ENCODE peak calls at places on chromosome 22, in seven cellular contexts. X is GM12878, H is RWPE1, S is GM10248, L is MCF 10A, G is breast epithelium, E is cardiac muscle cell. M is an unnamed sample.

GRCh38 chr22:40855104-40855959 is 1.1 kb downstream of the ST13 start:
- DNase-seq in X (no peak), H (no peak), S (no peak), L (peak), G (no peak), E (peak), M (no peak)

GRCh38 chr22:24189249-24190158 is 8.2 kb downstream of the SUSD2 start:
- DNase-seq in X (no peak), H (peak), S (peak), L (peak), G (peak), E (peak), M (no peak)

GRCh38 chr22:49685686-49686085 is 142.0 kb downstream of the BRD1 start:
- DNase-seq in X (no peak), H (no peak), S (no peak), L (no peak), G (no peak), E (no peak), M (peak)

GRCh38 chr22:28710112-28710888 is 30.7 kb upstream of the TTC28 start:
- DNase-seq in X (no peak), H (peak), S (no peak), L (peak), G (no peak), E (peak), M (no peak)

GRCh38 chr22:44224166-44224565 is 43.4 kb downstream of the PARVG start:
- DNase-seq in X (no peak), H (peak), S (no peak), L (peak), G (no peak), E (no peak), M (no peak)

GRCh38 chr22:17930455-17931313 is 93.7 kb downstream of the MICAL3 start:
- DNase-seq in X (no peak), H (no peak), S (no peak), L (no peak), G (no peak), E (no peak), M (no peak)

GRCh38 chr22:50264946-50265669 is 3.6 kb upstream of the MAPK12 start:
- DNase-seq in X (no peak), H (no peak), S (no peak), L (no peak), G (no peak), E (no peak), M (no peak)

GRCh38 chr22:37457093-37457893 is 28.9 kb downstream of the MFNG start:
- DNase-seq in X (peak), H (peak), S (peak), L (peak), G (peak), E (peak), M (no peak)

GRCh38 chr22:17552737-17553136 is 10.6 kb upstream of the SLC25A18 start:
- DNase-seq in X (no peak), H (no peak), S (no peak), L (no peak), G (no peak), E (no peak), M (no peak)

GRCh38 chr22:38700789-38701628 is at the start of gene JOSD1:
- DNase-seq in X (peak), H (peak), S (peak), L (peak), G (peak), E (peak), M (peak)

GRCh38 chr22:27201741-27202140 is 544.4 kb downstream of the MIAT start:
- DNase-seq in X (no peak), H (no peak), S (no peak), L (no peak), G (no peak), E (no peak), M (no peak)

GRCh38 chr22:17970205-17970708 is 54.1 kb downstream of the MICAL3 start:
- DNase-seq in X (no peak), H (no peak), S (no peak), L (no peak), G (no peak), E (peak), M (no peak)

GRCh38 chr22:38240734-38241252 is 32.0 kb downstream of the TMEM184B start:
- DNase-seq in X (no peak), H (peak), S (no peak), L (peak), G (no peak), E (peak), M (no peak)

GRCh38 chr22:26671317-26672059 is 14.1 kb downstream of the MIAT start:
- DNase-seq in X (peak), H (peak), S (peak), L (peak), G (no peak), E (no peak), M (peak)

GRCh38 chr22:23684561-23685031 is 6.2 kb upstream of the RGL4 start:
- DNase-seq in X (no peak), H (no peak), S (no peak), L (no peak), G (peak), E (peak), M (no peak)

GRCh38 chr22:39482768-39483167 is 19.3 kb upstream of the MIEF1 start:
- DNase-seq in X (no peak), H (no peak), S (no peak), L (no peak), G (no peak), E (no peak), M (no peak)

GRCh38 chr22:22556995-22557925 is 1.8 kb downstream of the PRAME start:
- DNase-seq in X (no peak), H (no peak), S (no peak), L (no peak), G (no peak), E (no peak), M (no peak)

GRCh38 chr22:33726294-33726711 is 194.0 kb downstream of the LARGE1 start:
- DNase-seq in X (no peak), H (no peak), S (no peak), L (no peak), G (no peak), E (peak), M (no peak)

GRCh38 chr22:49962751-49963646 is 2.4 kb downstream of the PIM3 start:
- DNase-seq in X (no peak), H (no peak), S (no peak), L (no peak), G (peak), E (no peak), M (peak)

GRCh38 chr22:24805790-24806662 is at the start of gene SGSM1:
- DNase-seq in X (no peak), H (peak), S (peak), L (peak), G (peak), E (peak), M (peak)

GRCh38 chr22:23067691-23068090 is 2.6 kb upstream of the GNAZ start:
- DNase-seq in X (no peak), H (no peak), S (no peak), L (no peak), G (peak), E (no peak), M (no peak)

GRCh38 chr22:49724893-49725489 is 102.7 kb downstream of the BRD1 start:
- DNase-seq in X (no peak), H (peak), S (peak), L (no peak), G (peak), E (peak), M (peak)

GRCh38 chr22:25582946-25583345 is 18.5 kb downstream of the GRK3 start:
- DNase-seq in X (no peak), H (no peak), S (no peak), L (no peak), G (no peak), E (peak), M (no peak)

GRCh38 chr22:40423246-40423753 is 52.9 kb downstream of the SGSM3 start:
- DNase-seq in X (no peak), H (no peak), S (no peak), L (no peak), G (peak), E (no peak), M (no peak)

GRCh38 chr22:25970348-25970995 is 198.8 kb upstream of the SEZ6L start:
- DNase-seq in X (no peak), H (no peak), S (no peak), L (no peak), G (no peak), E (no peak), M (no peak)

GRCh38 chr22:12601870-12602779 is 2925.9 kb upstream of the OR11H1 start:
- DNase-seq in X (no peak), H (no peak), S (no peak), L (no peak), G (no peak), E (no peak), M (no peak)

DNA sequence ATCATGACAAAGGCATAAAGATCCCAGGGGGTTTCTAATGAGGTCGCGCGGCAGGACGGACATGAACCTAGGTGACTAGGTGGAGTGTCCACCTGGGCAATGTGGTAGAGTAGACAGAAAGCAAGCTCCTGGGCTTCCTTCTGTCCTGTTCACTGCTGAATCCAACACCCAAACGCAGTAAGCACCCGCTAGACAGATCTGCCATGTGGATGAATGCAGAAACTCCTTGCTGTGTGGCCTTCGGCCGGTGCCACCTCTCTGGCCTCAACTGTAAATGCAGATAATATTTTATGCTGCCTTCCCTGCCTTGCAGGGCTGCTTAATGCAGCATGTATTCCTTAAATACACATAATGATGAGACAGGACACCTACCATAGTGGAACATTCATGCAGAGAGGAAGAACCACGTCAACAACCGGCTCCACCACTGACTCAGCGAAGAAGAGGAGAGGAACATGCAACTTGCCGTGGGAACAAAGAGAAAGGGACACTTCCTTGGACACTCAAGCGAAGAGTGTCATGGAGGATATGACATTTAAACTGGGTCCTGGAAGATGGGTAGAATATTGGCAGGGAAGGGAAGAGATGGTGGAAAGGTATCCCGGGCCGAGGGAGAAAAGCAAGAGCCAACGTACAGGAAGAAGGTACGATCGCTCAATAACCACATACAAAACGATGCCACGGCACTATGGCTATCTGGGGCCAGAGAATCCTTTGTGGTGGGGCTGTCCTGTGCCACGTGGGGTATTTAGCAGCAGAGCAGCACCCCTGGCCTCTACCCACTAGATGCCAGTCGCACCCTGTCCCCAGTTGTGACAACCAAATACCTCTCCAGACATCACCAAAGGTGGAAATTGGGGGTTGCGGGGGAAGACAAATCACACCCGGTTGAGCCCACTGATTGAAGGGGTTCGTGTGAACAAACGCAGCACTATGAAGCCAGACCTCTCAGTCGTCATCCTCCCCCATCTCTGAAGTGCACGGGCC is 30.8 kb downstream of the MYH9 start:
- DNase-seq in X (no peak), H (no peak), S (no peak), L (no peak), G (no peak), E (no peak), M (no peak)
- TF ChIP-seq CTCF in X (no peak), H (no peak), S (no peak), L (no peak), G (no peak), E (no peak), M (no peak)

DNA sequence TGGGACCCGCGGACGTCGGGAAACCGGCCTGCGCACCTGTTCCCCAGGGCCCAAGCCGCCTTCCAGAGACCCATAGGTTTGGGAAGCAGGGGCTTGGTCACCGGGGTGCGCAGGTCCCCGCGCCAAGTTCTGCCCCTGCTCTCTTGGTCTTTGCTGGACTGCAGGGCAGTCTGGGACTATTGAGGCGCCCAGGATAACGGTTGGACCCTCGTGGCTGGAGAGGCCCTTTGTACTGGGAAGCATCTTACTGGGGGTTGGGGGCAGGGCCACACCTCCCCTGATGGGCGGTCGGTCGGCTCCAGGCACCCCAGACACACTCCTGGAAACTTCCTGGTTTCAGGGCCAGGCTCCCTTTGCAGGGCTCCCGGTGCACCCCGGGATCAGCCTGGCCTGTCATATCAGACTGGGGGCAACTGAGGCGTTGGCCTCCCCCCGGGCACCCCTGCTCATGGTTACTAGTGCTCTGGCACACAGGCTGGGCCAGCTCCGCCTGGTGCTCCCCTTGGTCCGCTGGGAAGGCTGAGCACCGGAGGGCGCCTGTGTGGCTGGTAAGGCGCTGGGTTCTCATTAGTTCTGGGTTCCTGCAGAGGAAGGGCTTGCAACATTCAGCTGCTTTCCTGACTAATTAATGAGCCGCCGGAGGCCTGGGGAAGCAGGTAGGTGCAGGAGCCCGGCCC is 1250.5 kb downstream of the BRD1 start:
- DNase-seq in X (no peak), H (no peak), S (no peak), L (no peak), G (no peak), E (no peak), M (no peak)
- TF ChIP-seq CTCF in X (no peak), H (no peak), S (no peak), L (no peak), G (no peak), E (no peak), M (no peak)

DNA sequence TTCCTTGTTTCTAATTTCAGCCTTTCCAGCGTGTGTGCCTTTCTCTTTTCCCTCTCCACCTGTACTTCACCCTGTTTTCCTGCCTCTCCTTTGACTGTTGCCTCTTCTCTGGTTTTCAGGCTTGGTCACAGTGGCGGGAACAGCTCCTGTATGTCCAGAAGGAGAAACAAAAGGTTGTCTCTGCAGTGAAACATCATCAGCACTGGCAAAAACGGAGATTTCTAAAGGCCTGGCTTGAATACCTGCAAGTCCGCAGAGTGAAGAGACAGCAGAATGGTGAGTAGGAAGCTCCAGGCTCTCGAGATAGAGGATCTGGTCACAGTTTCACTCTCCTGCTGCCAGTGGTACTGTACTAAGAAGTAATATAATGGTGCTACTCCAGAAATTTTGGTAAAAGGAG is 76.6 kb downstream of the SFI1 start:
- DNase-seq in X (no peak), H (no peak), S (no peak), L (no peak), G (no peak), E (no peak), M (no peak)
- TF ChIP-seq CTCF in X (no peak), H (no peak), S (no peak), L (no peak), G (no peak), E (no peak), M (no peak)

DNA sequence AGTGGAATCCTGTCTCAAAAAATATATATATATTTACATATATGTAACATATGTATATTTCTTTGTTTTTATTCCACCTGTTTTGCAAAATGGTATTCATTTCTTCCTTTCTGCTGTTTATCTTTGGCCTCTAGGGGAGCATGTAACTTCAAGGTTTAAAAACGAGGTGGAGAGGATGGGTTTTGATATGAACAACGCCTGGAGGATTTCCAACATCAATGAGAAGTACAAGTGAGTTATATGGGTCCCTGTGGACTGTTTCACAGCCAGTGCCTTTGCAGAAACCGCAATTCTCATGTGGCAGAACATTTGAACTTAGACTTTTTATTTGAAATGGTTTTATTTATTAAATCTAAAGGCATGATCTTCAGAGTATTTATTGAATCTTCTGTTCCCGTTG is 81.6 kb upstream of the HORMAD2 start:
- DNase-seq in X (no peak), H (no peak), S (no peak), L (no peak), G (no peak), E (no peak), M (no peak)
- TF ChIP-seq CTCF in X (peak), H (no peak), S (no peak), L (no peak), G (peak), E (no peak), M (peak)

DNA sequence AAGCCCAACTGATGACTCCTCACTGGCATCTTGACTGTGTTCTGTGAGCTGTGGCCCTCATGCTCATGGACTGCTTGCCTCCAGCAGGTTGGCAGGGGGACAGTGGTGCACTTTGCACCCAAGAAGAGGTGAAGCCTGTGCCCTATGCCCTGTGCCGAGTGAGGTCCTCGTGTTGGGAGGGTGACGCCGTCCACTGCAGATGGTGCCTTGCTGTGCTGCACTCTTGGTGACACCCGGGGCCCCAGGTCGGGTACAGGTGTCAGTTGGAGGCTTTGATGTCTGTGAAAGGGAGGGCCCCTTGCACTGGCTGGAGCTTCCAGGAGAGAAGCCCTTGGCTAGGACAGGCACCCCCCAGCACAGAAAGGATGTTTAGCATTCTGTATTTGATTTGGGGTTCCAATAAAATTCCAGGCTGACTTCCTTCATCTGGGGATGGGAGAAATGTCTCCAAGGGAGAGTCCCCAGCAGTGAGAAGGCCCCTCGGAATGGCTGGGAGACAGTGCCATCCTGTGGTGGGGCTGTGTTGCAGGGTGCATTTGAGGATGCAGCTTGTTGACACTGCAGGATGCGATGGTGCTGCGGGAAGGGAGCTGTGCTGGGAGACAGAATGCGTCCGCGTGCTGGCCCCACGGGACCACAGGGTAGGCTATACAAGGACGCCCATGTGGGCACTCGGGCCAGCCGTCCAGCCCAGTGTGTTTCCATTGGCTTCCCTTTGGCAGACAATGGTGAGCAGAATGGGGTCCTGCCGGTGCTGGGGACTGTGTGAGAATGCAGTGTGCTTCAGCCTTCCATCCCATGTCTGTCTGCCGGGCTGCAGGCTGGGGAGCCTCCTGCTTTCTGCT is 2.5 kb upstream of the ZDHHC8 start:
- DNase-seq in X (no peak), H (no peak), S (no peak), L (peak), G (no peak), E (peak), M (no peak)
- TF ChIP-seq CTCF in X (peak), H (peak), S (peak), L (no peak), G (no peak), E (peak), M (no peak)

GRCh38 chr22:45306139-45306538 is 3.6 kb upstream of the FAM118A start:
- DNase-seq in X (no peak), H (no peak), S (no peak), L (no peak), G (no peak), E (no peak), M (no peak)
- TF ChIP-seq CTCF in X (no peak), H (no peak), S (no peak), L (no peak), G (no peak), E (no peak), M (no peak)

DNA sequence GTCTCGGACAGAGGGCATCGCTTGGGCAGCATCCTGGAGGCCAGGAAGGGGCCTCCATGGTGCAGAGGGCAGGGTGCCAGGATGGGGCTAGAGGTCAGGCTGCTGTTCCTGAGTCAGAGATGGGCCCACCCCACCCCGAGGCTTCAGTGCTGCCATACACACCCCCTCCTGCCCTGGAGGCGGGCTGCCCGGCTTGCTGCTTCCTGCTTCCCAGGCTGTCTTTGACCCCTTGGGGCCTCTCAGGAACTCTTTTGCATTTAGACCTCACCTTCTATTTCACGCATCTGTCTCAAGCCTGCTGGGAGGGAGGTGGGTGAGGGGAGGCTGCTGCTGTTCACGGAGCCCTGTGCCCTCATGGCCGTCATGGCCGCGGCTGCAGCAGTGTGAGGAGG is 6.6 kb upstream of the GRAMD4 start:
- DNase-seq in X (peak), H (no peak), S (peak), L (no peak), G (no peak), E (no peak), M (no peak)
- TF ChIP-seq CTCF in X (no peak), H (no peak), S (no peak), L (no peak), G (no peak), E (no peak), M (no peak)

GRCh38 chr22:32621656-32622003 is 147.0 kb downstream of the FBXO7 start:
- DNase-seq in X (no peak), H (no peak), S (no peak), L (no peak), G (no peak), E (no peak), M (no peak)

GRCh38 chr22:32619614-32620426 is 145.2 kb downstream of the FBXO7 start:
- DNase-seq in X (no peak), H (no peak), S (no peak), L (peak), G (no peak), E (peak), M (no peak)

GRCh38 chr22:32622762-32623147 is 148.1 kb downstream of the FBXO7 start:
- DNase-seq in X (no peak), H (no peak), S (no peak), L (no peak), G (no peak), E (no peak), M (no peak)

GRCh38 chr22:32622004-32622761 is 147.6 kb downstream of the FBXO7 start:
- DNase-seq in X (no peak), H (no peak), S (no peak), L (no peak), G (no peak), E (peak), M (no peak)

GRCh38 chr22:32620992-32621391 is 146.4 kb downstream of the FBXO7 start:
- DNase-seq in X (no peak), H (no peak), S (no peak), L (no peak), G (no peak), E (no peak), M (no peak)
- TF ChIP-seq CTCF in X (no peak), H (no peak), S (no peak), L (no peak), G (no peak), E (no peak), M (no peak)

GRCh38 chr22:42308887-42309468 is 38.5 kb upstream of the TCF20 start:
- DNase-seq in X (no peak), H (no peak), S (no peak), L (no peak), G (no peak), E (no peak), M (no peak)
- TF ChIP-seq CTCF in X (no peak), H (no peak), S (no peak), L (no peak), G (no peak), E (no peak), M (no peak)